ENCODE peak calls at places on chromosome 12, in four cellular contexts. C, T, B and O are unnamed samples.

GRCh38 chr12:115402443-115403170 is 718.6 kb upstream of the TBX3 start:
- DNase-seq in C (peak), B (no peak), T (no peak), O (no peak)

GRCh38 chr12:58804749-58805148 is 115.6 kb downstream of the LRIG3 start:
- DNase-seq in C (no peak), B (no peak), T (no peak), O (no peak)

GRCh38 chr12:28937196-28937595 is 211.9 kb upstream of the FAR2 start:
- DNase-seq in C (peak), T (no peak), B (no peak), O (peak)

GRCh38 chr12:53989227-53990113 is 4.5 kb downstream of the HOXC10 start:
- DNase-seq in T (no peak), B (no peak), C (peak), O (peak)

GRCh38 chr12:5967645-5968415 is 22.8 kb upstream of the ANO2 start:
- DNase-seq in T (no peak), B (no peak), C (no peak), O (no peak)

GRCh38 chr12:6745751-6746525 is 7.0 kb downstream of the MLF2 start:
- DNase-seq in T (no peak), B (no peak), C (no peak), O (no peak)

GRCh38 chr12:77204055-77204454 is 138.7 kb upstream of the E2F7 start:
- DNase-seq in B (no peak), C (no peak), T (no peak), O (peak)

GRCh38 chr12:20314325-20314724 is 54.0 kb upstream of the PDE3A start:
- DNase-seq in C (peak), T (no peak), B (no peak), O (peak)

GRCh38 chr12:132955094-132955932 is 793 bp downstream of the ZNF605 start:
- DNase-seq in B (no peak), C (peak), T (no peak), O (peak)

GRCh38 chr12:32768518-32768917 is 12.8 kb upstream of the YARS2 start:
- DNase-seq in C (no peak), T (no peak), B (no peak), O (no peak)

GRCh38 chr12:4909397-4909733 is 340 bp upstream of the KCNA1 start:
- DNase-seq in T (no peak), C (no peak), B (no peak), O (no peak)

GRCh38 chr12:614727-615060 is 48.6 kb downstream of the NINJ2 start:
- DNase-seq in B (no peak), T (no peak), C (no peak), O (no peak)

GRCh38 chr12:84508943-84509342 is 403.7 kb downstream of the SLC6A15 start:
- DNase-seq in C (no peak), T (no peak), B (no peak), O (no peak)

GRCh38 chr12:109131522-109132050 is 15.2 kb downstream of the ACACB start:
- DNase-seq in B (no peak), C (no peak), T (no peak), O (no peak)

GRCh38 chr12:123608192-123608591 is 6.3 kb downstream of the DDX55 start:
- DNase-seq in C (no peak), B (no peak), T (peak), O (no peak)